ENCODE peak calls at places on chromosomes 4 and X, in six cellular contexts. One of them, this sample, is unnamed.

GRCh38 chr4:149897784-149898183 is 82.1 kb upstream of the IQCM start:
- DNase-seq in stomach: no peak
- DNase-seq in sciatic nerve: no peak
- DNase-seq in iPS-NIHi11: no peak
- DNase-seq in NCI-H345: no peak
- DNase-seq in WTC11: no peak
- DNase-seq in this sample: no peak

GRCh38 chrX:100376581-100376980 is 33.5 kb downstream of the PCDH19 start:
- DNase-seq in WTC11: no peak
- DNase-seq in iPS-NIHi11: no peak
- DNase-seq in NCI-H345: no peak
- DNase-seq in stomach: no peak
- DNase-seq in sciatic nerve: no peak
- DNase-seq in this sample: no peak

GRCh38 chr4:57492479-57492878 is 382.3 kb upstream of the IGFBP7 start:
- DNase-seq in NCI-H345: no peak
- DNase-seq in sciatic nerve: no peak
- DNase-seq in WTC11: no peak
- DNase-seq in stomach: no peak
- DNase-seq in iPS-NIHi11: no peak
- DNase-seq in this sample: no peak

GRCh38 chr4:182928061-182928460 is 10.9 kb upstream of the DCTD start:
- DNase-seq in sciatic nerve: no peak
- DNase-seq in stomach: no peak
- DNase-seq in WTC11: peak
- DNase-seq in iPS-NIHi11: peak
- DNase-seq in NCI-H345: no peak
- DNase-seq in this sample: no peak

GRCh38 chr4:179352221-179352620 is 1910.0 kb upstream of the AGA start:
- DNase-seq in NCI-H345: no peak
- DNase-seq in stomach: no peak
- DNase-seq in WTC11: no peak
- DNase-seq in iPS-NIHi11: no peak
- DNase-seq in sciatic nerve: no peak
- DNase-seq in this sample: no peak

GRCh38 chr4:169200361-169201030 is 70.3 kb downstream of the SH3RF1 start:
- DNase-seq in iPS-NIHi11: no peak
- DNase-seq in NCI-H345: no peak
- DNase-seq in WTC11: no peak
- DNase-seq in sciatic nerve: no peak
- DNase-seq in stomach: no peak
- DNase-seq in this sample: no peak

GRCh38 chrX:51459125-51459524 is 37.3 kb downstream of the NUDT11 start:
- DNase-seq in WTC11: peak
- DNase-seq in NCI-H345: no peak
- DNase-seq in stomach: no peak
- DNase-seq in iPS-NIHi11: no peak
- DNase-seq in sciatic nerve: no peak
- DNase-seq in this sample: no peak

GRCh38 chr4:155954118-155954503 is 445 bp upstream of the CTSO start:
- DNase-seq in stomach: no peak
- DNase-seq in iPS-NIHi11: no peak
- DNase-seq in sciatic nerve: no peak
- DNase-seq in NCI-H345: no peak
- DNase-seq in WTC11: no peak
- DNase-seq in this sample: no peak

GRCh38 chr4:84379881-84380618 is 119.0 kb downstream of the NKX6-1 start:
- DNase-seq in WTC11: no peak
- DNase-seq in iPS-NIHi11: no peak
- DNase-seq in stomach: no peak
- DNase-seq in sciatic nerve: no peak
- DNase-seq in NCI-H345: no peak
- DNase-seq in this sample: no peak

GRCh38 chr4:103994059-103994458 is 274.3 kb upstream of the TACR3 start:
- DNase-seq in stomach: no peak
- DNase-seq in sciatic nerve: no peak
- DNase-seq in NCI-H345: no peak
- DNase-seq in WTC11: no peak
- DNase-seq in iPS-NIHi11: no peak
- DNase-seq in this sample: no peak

GRCh38 chr4:6598127-6598526 is 23.1 kb downstream of the MAN2B2 start:
- DNase-seq in WTC11: no peak
- DNase-seq in sciatic nerve: no peak
- DNase-seq in iPS-NIHi11: no peak
- DNase-seq in NCI-H345: no peak
- DNase-seq in stomach: no peak
- DNase-seq in this sample: no peak

GRCh38 chr4:173231916-173232315 is 63.3 kb downstream of the GALNT7 start:
- DNase-seq in stomach: no peak
- DNase-seq in NCI-H345: no peak
- DNase-seq in sciatic nerve: no peak
- DNase-seq in iPS-NIHi11: no peak
- DNase-seq in WTC11: no peak
- DNase-seq in this sample: no peak

GRCh38 chr4:108940086-108941033 is 177.5 kb upstream of the ETNPPL start:
- DNase-seq in WTC11: no peak
- DNase-seq in sciatic nerve: no peak
- DNase-seq in iPS-NIHi11: no peak
- DNase-seq in stomach: no peak
- DNase-seq in NCI-H345: no peak
- DNase-seq in this sample: no peak

GRCh38 chr4:139458999-139459398 is 5.1 kb downstream of the RAB33B start:
- DNase-seq in sciatic nerve: no peak
- DNase-seq in iPS-NIHi11: no peak
- DNase-seq in NCI-H345: no peak
- DNase-seq in stomach: no peak
- DNase-seq in WTC11: no peak
- DNase-seq in this sample: no peak

GRCh38 chr4:22416403-22416802 is 99.5 kb downstream of the ADGRA3 start:
- DNase-seq in sciatic nerve: no peak
- DNase-seq in stomach: no peak
- DNase-seq in NCI-H345: no peak
- DNase-seq in WTC11: no peak
- DNase-seq in iPS-NIHi11: no peak
- DNase-seq in this sample: no peak

GRCh38 chrX:106897259-106897658 is 5.9 kb downstream of the RIPPLY1 start:
- DNase-seq in sciatic nerve: no peak
- DNase-seq in WTC11: no peak
- DNase-seq in iPS-NIHi11: no peak
- DNase-seq in stomach: no peak
- DNase-seq in NCI-H345: no peak
- DNase-seq in this sample: no peak

GRCh38 chr4:182649698-182650477 is 267.3 kb downstream of the DCTD start:
- DNase-seq in iPS-NIHi11: no peak
- DNase-seq in sciatic nerve: no peak
- DNase-seq in NCI-H345: no peak
- DNase-seq in WTC11: no peak
- DNase-seq in stomach: no peak
- DNase-seq in this sample: no peak

GRCh38 chrX:134294548-134294947 is 57.6 kb downstream of the CCDC160 start:
- DNase-seq in stomach: no peak
- DNase-seq in NCI-H345: no peak
- DNase-seq in iPS-NIHi11: peak
- DNase-seq in WTC11: no peak
- DNase-seq in sciatic nerve: no peak
- DNase-seq in this sample: no peak

GRCh38 chr4:3115637-3116300 is 41.3 kb downstream of the HTT start:
- DNase-seq in NCI-H345: no peak
- DNase-seq in stomach: no peak
- DNase-seq in iPS-NIHi11: no peak
- DNase-seq in sciatic nerve: no peak
- DNase-seq in WTC11: no peak
- DNase-seq in this sample: no peak

GRCh38 chr4:165966833-165967232 is 93.8 kb downstream of the TLL1 start:
- DNase-seq in stomach: no peak
- DNase-seq in iPS-NIHi11: no peak
- DNase-seq in NCI-H345: no peak
- DNase-seq in WTC11: no peak
- DNase-seq in sciatic nerve: no peak
- DNase-seq in this sample: no peak

GRCh38 chr4:184451726-184452125 is 22.6 kb downstream of the IRF2 start:
- DNase-seq in iPS-NIHi11: no peak
- DNase-seq in stomach: no peak
- DNase-seq in NCI-H345: no peak
- DNase-seq in sciatic nerve: no peak
- DNase-seq in WTC11: no peak
- DNase-seq in this sample: no peak

GRCh38 chr4:101345271-101345595 is 2.1 kb downstream of the PPP3CA start:
- DNase-seq in NCI-H345: no peak
- DNase-seq in iPS-NIHi11: no peak
- DNase-seq in stomach: no peak
- DNase-seq in sciatic nerve: no peak
- DNase-seq in WTC11: no peak
- DNase-seq in this sample: no peak

GRCh38 chr4:72313121-72313520 is 255.9 kb downstream of the ADAMTS3 start:
- DNase-seq in NCI-H345: no peak
- DNase-seq in sciatic nerve: no peak
- DNase-seq in stomach: no peak
- DNase-seq in iPS-NIHi11: no peak
- DNase-seq in WTC11: no peak
- DNase-seq in this sample: no peak

GRCh38 chr4:153464068-153464467 is 2.1 kb upstream of the TMEM131L start:
- DNase-seq in NCI-H345: no peak
- DNase-seq in sciatic nerve: no peak
- DNase-seq in stomach: no peak
- DNase-seq in WTC11: no peak
- DNase-seq in iPS-NIHi11: no peak
- DNase-seq in this sample: no peak

GRCh38 chr4:124890522-124890921 is 178.0 kb upstream of the ANKRD50 start:
- DNase-seq in iPS-NIHi11: no peak
- DNase-seq in NCI-H345: no peak
- DNase-seq in sciatic nerve: no peak
- DNase-seq in stomach: no peak
- DNase-seq in WTC11: no peak
- DNase-seq in this sample: no peak

GRCh38 chr4:4270529-4270928 is 19.4 kb downstream of the LYAR start:
- DNase-seq in iPS-NIHi11: no peak
- DNase-seq in NCI-H345: no peak
- DNase-seq in sciatic nerve: no peak
- DNase-seq in stomach: no peak
- DNase-seq in WTC11: no peak
- DNase-seq in this sample: no peak

GRCh38 chr4:3519468-3520264 is 12.6 kb downstream of the LRPAP1 start:
- DNase-seq in stomach: no peak
- DNase-seq in WTC11: peak
- DNase-seq in sciatic nerve: no peak
- DNase-seq in NCI-H345: no peak
- DNase-seq in iPS-NIHi11: no peak
- DNase-seq in this sample: no peak

This sample was measured in mesenteric fat pad.